ENCODE peak calls at places on chromosomes 12 and 14, in four cellular contexts. One of them, this sample, is unnamed.
A peak's percentile ranks its signal among the peaks of the same experiment; 100 is the strongest.

GRCh38 chr14:28088125-28088524 is 678.5 kb upstream of the FOXG1 start:
- DNase-seq in neuronal stem cell: peak; percentile 12
- DNase-seq in mesenchymal stem cell: no peak
- DNase-seq in mesendoderm: no peak
- DNase-seq in this sample: no peak

GRCh38 chr12:55965941-55966407 is at the start of gene PMEL:
- DNase-seq in neuronal stem cell: peak; percentile 65
- DNase-seq in mesenchymal stem cell: peak; percentile 45
- DNase-seq in mesendoderm: peak; percentile 56
- DNase-seq in this sample: no peak

GRCh38 chr12:54075974-54076373 is 22.3 kb downstream of the HOXC4 start:
- DNase-seq in neuronal stem cell: no peak
- DNase-seq in mesenchymal stem cell: no peak
- DNase-seq in mesendoderm: no peak
- DNase-seq in this sample: no peak

GRCh38 chr14:67270354-67270753 is 29.1 kb downstream of the PALS1 start:
- DNase-seq in neuronal stem cell: no peak
- DNase-seq in mesenchymal stem cell: peak; percentile 46
- DNase-seq in mesendoderm: peak; percentile 35
- DNase-seq in this sample: no peak

GRCh38 chr12:104573-105081 is 38.1 kb downstream of the IQSEC3 start:
- DNase-seq in neuronal stem cell: no peak
- DNase-seq in mesenchymal stem cell: no peak
- DNase-seq in mesendoderm: no peak
- DNase-seq in this sample: no peak

GRCh38 chr12:120257041-120257821 is 8.3 kb downstream of the PXN start:
- DNase-seq in neuronal stem cell: no peak
- DNase-seq in mesenchymal stem cell: no peak
- DNase-seq in mesendoderm: peak; percentile 57
- DNase-seq in this sample: no peak

GRCh38 chr14:21191261-21191808 is 35.5 kb upstream of the OR5AU1 start:
- DNase-seq in neuronal stem cell: no peak
- DNase-seq in mesenchymal stem cell: no peak
- DNase-seq in mesendoderm: no peak
- DNase-seq in this sample: no peak

GRCh38 chr12:127655691-127656090 is 611.3 kb upstream of the TMEM132C start:
- DNase-seq in neuronal stem cell: no peak
- DNase-seq in mesenchymal stem cell: peak; percentile 71
- DNase-seq in mesendoderm: no peak
- DNase-seq in this sample: no peak

GRCh38 chr14:105087308-105087962 is 22.2 kb upstream of the GPR132 start:
- DNase-seq in neuronal stem cell: no peak
- DNase-seq in mesenchymal stem cell: peak; percentile 38
- DNase-seq in mesendoderm: peak; percentile 47
- DNase-seq in this sample: peak; percentile 91

GRCh38 chr12:9881988-9882387 is 699 bp downstream of the KLRF2 start:
- DNase-seq in neuronal stem cell: no peak
- DNase-seq in mesenchymal stem cell: no peak
- DNase-seq in mesendoderm: no peak
- DNase-seq in this sample: no peak

GRCh38 chr12:9880532-9880931 is 757 bp upstream of the KLRF2 start:
- DNase-seq in neuronal stem cell: no peak
- DNase-seq in mesenchymal stem cell: no peak
- DNase-seq in mesendoderm: no peak
- DNase-seq in this sample: no peak

GRCh38 chr12:9883175-9883574 is 1.9 kb downstream of the KLRF2 start:
- DNase-seq in neuronal stem cell: no peak
- DNase-seq in mesenchymal stem cell: no peak
- DNase-seq in mesendoderm: no peak
- DNase-seq in this sample: no peak

DNA sequence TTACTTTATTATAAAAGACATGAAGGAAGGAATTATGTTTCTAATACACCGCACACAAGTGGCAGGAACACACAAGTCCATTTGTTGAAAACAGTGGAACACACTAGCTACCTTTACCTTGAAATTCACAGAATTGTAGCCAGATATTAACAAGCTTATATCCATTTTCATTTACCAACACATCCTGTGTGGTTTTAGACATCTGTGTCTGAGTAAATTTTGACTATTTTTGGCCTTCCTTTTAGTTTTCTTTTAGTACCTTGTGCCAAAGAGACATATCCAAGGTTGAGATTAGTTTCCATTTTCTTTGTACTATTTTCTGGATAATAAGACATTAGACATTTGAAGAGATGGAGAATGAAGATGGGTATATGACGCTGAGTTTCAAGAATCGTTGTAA is at the start of gene KLRF2:
- DNase-seq in neuronal stem cell: no peak
- DNase-seq in mesenchymal stem cell: no peak
- DNase-seq in mesendoderm: no peak
- DNase-seq in this sample: no peak
- H2AK5ac ChIP-seq in neuronal stem cell: no peak within 1 kb of the TSS
- H2AK5ac ChIP-seq in mesenchymal stem cell: no peak within 1 kb of the TSS
- H2AK5ac ChIP-seq in mesendoderm: no peak within 1 kb of the TSS
- H2AK5ac ChIP-seq in this sample: no peak within 1 kb of the TSS

DNA sequence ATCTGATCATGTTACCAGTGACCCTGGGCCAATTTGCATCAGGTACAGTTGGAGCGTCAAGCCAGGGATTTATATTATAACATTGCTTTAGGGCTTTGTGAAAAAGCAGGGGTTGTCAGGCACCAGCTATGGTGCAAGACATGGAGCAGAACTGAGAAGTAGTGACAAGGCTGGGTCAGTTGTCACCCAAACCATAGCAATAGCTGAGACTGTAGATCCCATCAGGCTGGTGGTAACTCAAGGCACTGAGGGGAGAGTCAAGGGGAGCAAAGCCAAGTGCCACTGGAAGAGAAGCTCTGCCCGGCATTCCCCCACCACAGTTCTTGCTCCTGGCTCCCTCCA is 16.9 kb downstream of the BCL2L14 start:
- DNase-seq in neuronal stem cell: no peak
- DNase-seq in mesenchymal stem cell: no peak
- DNase-seq in mesendoderm: no peak
- DNase-seq in this sample: no peak
- H3K23ac ChIP-seq in neuronal stem cell: no peak overlapping the region
- H3K23ac ChIP-seq in mesenchymal stem cell: no peak overlapping the region
- H3K23ac ChIP-seq in mesendoderm: peak overlapping the region; percentile 51
- H3K23ac ChIP-seq in this sample: no peak overlapping the region

GRCh38 chr14:95502381-95502950 is 14.0 kb downstream of the SYNE3 start:
- DNase-seq in neuronal stem cell: no peak
- DNase-seq in mesenchymal stem cell: no peak
- DNase-seq in mesendoderm: peak; percentile 58
- DNase-seq in this sample: peak; percentile 92

GRCh38 chr14:95504135-95505029 is 12.1 kb downstream of the SYNE3 start:
- DNase-seq in neuronal stem cell: no peak
- DNase-seq in mesenchymal stem cell: no peak
- DNase-seq in mesendoderm: no peak
- DNase-seq in this sample: peak; percentile 56

GRCh38 chr14:95505030-95505589 is 11.3 kb downstream of the SYNE3 start:
- DNase-seq in neuronal stem cell: no peak
- DNase-seq in mesenchymal stem cell: no peak
- DNase-seq in mesendoderm: no peak
- DNase-seq in this sample: no peak

GRCh38 chr14:95500772-95501401 is 15.6 kb downstream of the SYNE3 start:
- DNase-seq in neuronal stem cell: no peak
- DNase-seq in mesenchymal stem cell: peak; percentile 89
- DNase-seq in mesendoderm: no peak
- DNase-seq in this sample: peak; percentile 74

GRCh38 chr14:95503365-95504134 is 12.9 kb downstream of the SYNE3 start:
- DNase-seq in neuronal stem cell: no peak
- DNase-seq in mesenchymal stem cell: no peak
- DNase-seq in mesendoderm: no peak
- DNase-seq in this sample: peak; percentile 25
- H2AK5ac ChIP-seq in neuronal stem cell: no peak overlapping the region
- H2AK5ac ChIP-seq in mesenchymal stem cell: no peak overlapping the region
- H2AK5ac ChIP-seq in mesendoderm: no peak overlapping the region
- H2AK5ac ChIP-seq in this sample: no peak overlapping the region

GRCh38 chr14:24309538-24310386 is at the start of gene LTB4R2:
- DNase-seq in neuronal stem cell: no peak
- DNase-seq in mesenchymal stem cell: no peak
- DNase-seq in mesendoderm: no peak
- DNase-seq in this sample: no peak
- H3K23ac ChIP-seq in neuronal stem cell: no peak within 1 kb of the TSS
- H3K23ac ChIP-seq in mesenchymal stem cell: no peak within 1 kb of the TSS
- H3K23ac ChIP-seq in mesendoderm: no peak within 1 kb of the TSS
- H3K23ac ChIP-seq in this sample: no peak within 1 kb of the TSS